ENCODE peak calls at places on chromosomes 4 and X, in eight cellular contexts. One of them, this sample, is unnamed.

GRCh38 chr4:120132935-120133334 is 66.3 kb upstream of the MAD2L1 start:
- DNase-seq in heart left ventricle: no peak
- DNase-seq in A172: no peak
- DNase-seq in stimulated activated CD8-positive, alpha-beta memory T cell treated with anti-CD3 and anti-CD28 coated beads, Interleukin-7, amount 100 ng/mL, for 4 hours: no peak
- DNase-seq in astrocyte: no peak
- DNase-seq in Peyer's patch: no peak
- DNase-seq in IMR-90: peak; percentile 37
- DNase-seq in T-helper 1 cell: no peak
- DNase-seq in this sample: no peak

GRCh38 chr4:128979934-128980333 is 113.4 kb downstream of the SCLT1 start:
- DNase-seq in T-helper 1 cell: no peak
- DNase-seq in A172: peak; percentile 55
- DNase-seq in Peyer's patch: no peak
- DNase-seq in astrocyte: peak; percentile 93
- DNase-seq in heart left ventricle: no peak
- DNase-seq in stimulated activated CD8-positive, alpha-beta memory T cell treated with anti-CD3 and anti-CD28 coated beads, Interleukin-7, amount 100 ng/mL, for 4 hours: no peak
- DNase-seq in IMR-90: peak; percentile 86
- DNase-seq in this sample: peak; percentile 82

GRCh38 chr4:182015893-182016292 is 227.3 kb upstream of the TENM3 start:
- DNase-seq in stimulated activated CD8-positive, alpha-beta memory T cell treated with anti-CD3 and anti-CD28 coated beads, Interleukin-7, amount 100 ng/mL, for 4 hours: no peak
- DNase-seq in astrocyte: peak; percentile 86
- DNase-seq in A172: peak; percentile 54
- DNase-seq in T-helper 1 cell: no peak
- DNase-seq in heart left ventricle: no peak
- DNase-seq in Peyer's patch: no peak
- DNase-seq in IMR-90: peak; percentile 40
- DNase-seq in this sample: peak; percentile 59

GRCh38 chr4:3868146-3868840 is 102.1 kb downstream of the ADRA2C start:
- DNase-seq in A172: no peak
- DNase-seq in T-helper 1 cell: no peak
- DNase-seq in IMR-90: peak; percentile 20
- DNase-seq in stimulated activated CD8-positive, alpha-beta memory T cell treated with anti-CD3 and anti-CD28 coated beads, Interleukin-7, amount 100 ng/mL, for 4 hours: no peak
- DNase-seq in astrocyte: no peak
- DNase-seq in Peyer's patch: peak; percentile 37
- DNase-seq in heart left ventricle: no peak
- DNase-seq in this sample: peak; percentile 23

GRCh38 chr4:100493756-100494155 is 24.1 kb downstream of the EMCN start:
- DNase-seq in T-helper 1 cell: no peak
- DNase-seq in A172: peak; percentile 35
- DNase-seq in astrocyte: peak; percentile 16
- DNase-seq in IMR-90: peak; percentile 26
- DNase-seq in stimulated activated CD8-positive, alpha-beta memory T cell treated with anti-CD3 and anti-CD28 coated beads, Interleukin-7, amount 100 ng/mL, for 4 hours: no peak
- DNase-seq in heart left ventricle: no peak
- DNase-seq in Peyer's patch: no peak
- DNase-seq in this sample: no peak

GRCh38 chrX:70033348-70033747 is 16.4 kb downstream of the AWAT2 start:
- DNase-seq in IMR-90: peak; percentile 21
- DNase-seq in stimulated activated CD8-positive, alpha-beta memory T cell treated with anti-CD3 and anti-CD28 coated beads, Interleukin-7, amount 100 ng/mL, for 4 hours: no peak
- DNase-seq in Peyer's patch: no peak
- DNase-seq in A172: peak; percentile 21
- DNase-seq in astrocyte: no peak
- DNase-seq in heart left ventricle: no peak
- DNase-seq in T-helper 1 cell: no peak
- DNase-seq in this sample: peak; percentile 22

GRCh38 chrX:41558531-41558930 is 111.4 kb downstream of the NYX start:
- DNase-seq in T-helper 1 cell: no peak
- DNase-seq in stimulated activated CD8-positive, alpha-beta memory T cell treated with anti-CD3 and anti-CD28 coated beads, Interleukin-7, amount 100 ng/mL, for 4 hours: no peak
- DNase-seq in IMR-90: peak; percentile 47
- DNase-seq in Peyer's patch: no peak
- DNase-seq in A172: no peak
- DNase-seq in heart left ventricle: no peak
- DNase-seq in astrocyte: no peak
- DNase-seq in this sample: no peak

GRCh38 chrX:150032742-150033141 is 94.5 kb upstream of the EOLA2 start:
- DNase-seq in heart left ventricle: no peak
- DNase-seq in A172: peak; percentile 84
- DNase-seq in T-helper 1 cell: no peak
- DNase-seq in IMR-90: peak; percentile 81
- DNase-seq in Peyer's patch: no peak
- DNase-seq in stimulated activated CD8-positive, alpha-beta memory T cell treated with anti-CD3 and anti-CD28 coated beads, Interleukin-7, amount 100 ng/mL, for 4 hours: no peak
- DNase-seq in astrocyte: peak; percentile 44
- DNase-seq in this sample: peak; percentile 70

GRCh38 chr4:113919611-113920010 is 59.8 kb downstream of the ARSJ start:
- DNase-seq in heart left ventricle: no peak
- DNase-seq in astrocyte: peak; percentile 64
- DNase-seq in Peyer's patch: no peak
- DNase-seq in stimulated activated CD8-positive, alpha-beta memory T cell treated with anti-CD3 and anti-CD28 coated beads, Interleukin-7, amount 100 ng/mL, for 4 hours: no peak
- DNase-seq in A172: no peak
- DNase-seq in IMR-90: peak; percentile 75
- DNase-seq in T-helper 1 cell: no peak
- DNase-seq in this sample: peak; percentile 41